ENCODE peak calls at places on chromosome 9, in seven cellular contexts. One of them, this sample, is unnamed.

GRCh38 chr9:36218411-36218901 is 27.7 kb downstream of the CLTA start:
- DNase-seq in GM20000: no peak
- DNase-seq in heart right ventricle: no peak
- DNase-seq in lower leg skin: no peak
- DNase-seq in RWPE1: no peak
- DNase-seq in astrocyte of the cerebellum: no peak
- DNase-seq in GM13976: no peak
- DNase-seq in this sample: no peak

GRCh38 chr9:82558855-82559615 is 503.9 kb downstream of the RASEF start:
- DNase-seq in GM20000: no peak
- DNase-seq in heart right ventricle: no peak
- DNase-seq in lower leg skin: no peak
- DNase-seq in RWPE1: no peak
- DNase-seq in astrocyte of the cerebellum: no peak
- DNase-seq in GM13976: no peak
- DNase-seq in this sample: no peak

GRCh38 chr9:96491079-96491879 is 41.3 kb downstream of the HABP4 start:
- DNase-seq in GM20000: no peak
- DNase-seq in heart right ventricle: no peak
- DNase-seq in lower leg skin: no peak
- DNase-seq in RWPE1: no peak
- DNase-seq in astrocyte of the cerebellum: no peak
- DNase-seq in GM13976: no peak
- DNase-seq in this sample: no peak

GRCh38 chr9:113817171-113817570 is 58.9 kb upstream of the ZNF618 start:
- DNase-seq in GM20000: no peak
- DNase-seq in heart right ventricle: no peak
- DNase-seq in lower leg skin: no peak
- DNase-seq in RWPE1: no peak
- DNase-seq in astrocyte of the cerebellum: no peak
- DNase-seq in GM13976: no peak
- DNase-seq in this sample: no peak

GRCh38 chr9:133141833-133142594 is 21.0 kb upstream of the RALGDS start:
- DNase-seq in GM20000: peak
- DNase-seq in heart right ventricle: peak
- DNase-seq in lower leg skin: no peak
- DNase-seq in RWPE1: no peak
- DNase-seq in astrocyte of the cerebellum: no peak
- DNase-seq in GM13976: peak
- DNase-seq in this sample: peak

GRCh38 chr9:132575005-132575609 is 7.3 kb upstream of the BARHL1 start:
- DNase-seq in GM20000: peak
- DNase-seq in heart right ventricle: peak
- DNase-seq in lower leg skin: peak
- DNase-seq in RWPE1: peak
- DNase-seq in astrocyte of the cerebellum: peak
- DNase-seq in GM13976: peak
- DNase-seq in this sample: peak

GRCh38 chr9:19102181-19102630 is 498 bp downstream of the HAUS6 start:
- DNase-seq in GM20000: peak
- DNase-seq in heart right ventricle: no peak
- DNase-seq in lower leg skin: peak
- DNase-seq in RWPE1: peak
- DNase-seq in astrocyte of the cerebellum: no peak
- DNase-seq in GM13976: peak
- DNase-seq in this sample: peak

GRCh38 chr9:82124090-82124489 is 135.5 kb downstream of the SPATA31D1 start:
- DNase-seq in GM20000: no peak
- DNase-seq in heart right ventricle: no peak
- DNase-seq in lower leg skin: no peak
- DNase-seq in RWPE1: peak
- DNase-seq in astrocyte of the cerebellum: peak
- DNase-seq in GM13976: no peak
- DNase-seq in this sample: no peak

GRCh38 chr9:37127018-37127417 is 6.6 kb downstream of the ZCCHC7 start:
- DNase-seq in GM20000: no peak
- DNase-seq in heart right ventricle: no peak
- DNase-seq in lower leg skin: no peak
- DNase-seq in RWPE1: no peak
- DNase-seq in astrocyte of the cerebellum: no peak
- DNase-seq in GM13976: no peak
- DNase-seq in this sample: no peak

GRCh38 chr9:135147473-135147805 is 60.0 kb downstream of the OLFM1 start:
- DNase-seq in GM20000: no peak
- DNase-seq in heart right ventricle: no peak
- DNase-seq in lower leg skin: no peak
- DNase-seq in RWPE1: no peak
- DNase-seq in astrocyte of the cerebellum: no peak
- DNase-seq in GM13976: no peak
- DNase-seq in this sample: no peak

GRCh38 chr9:131098391-131099087 is 2.2 kb downstream of the AIF1L start:
- DNase-seq in GM20000: no peak
- DNase-seq in heart right ventricle: peak
- DNase-seq in lower leg skin: no peak
- DNase-seq in RWPE1: no peak
- DNase-seq in astrocyte of the cerebellum: no peak
- DNase-seq in GM13976: no peak
- DNase-seq in this sample: no peak

GRCh38 chr9:135670721-135671590 is 7.8 kb downstream of the LCN9 start:
- DNase-seq in GM20000: no peak
- DNase-seq in heart right ventricle: no peak
- DNase-seq in lower leg skin: no peak
- DNase-seq in RWPE1: no peak
- DNase-seq in astrocyte of the cerebellum: no peak
- DNase-seq in GM13976: no peak
- DNase-seq in this sample: peak

GRCh38 chr9:14030350-14030823 is 283.6 kb downstream of the NFIB start:
- DNase-seq in GM20000: no peak
- DNase-seq in heart right ventricle: no peak
- DNase-seq in lower leg skin: peak
- DNase-seq in RWPE1: peak
- DNase-seq in astrocyte of the cerebellum: peak
- DNase-seq in GM13976: no peak
- DNase-seq in this sample: no peak

GRCh38 chr9:4887556-4887955 is 94.8 kb downstream of the RCL1 start:
- DNase-seq in GM20000: no peak
- DNase-seq in heart right ventricle: peak
- DNase-seq in lower leg skin: peak
- DNase-seq in RWPE1: peak
- DNase-seq in astrocyte of the cerebellum: peak
- DNase-seq in GM13976: no peak
- DNase-seq in this sample: no peak

GRCh38 chr9:37967272-37967581 is 63.3 kb upstream of the SLC25A51 start:
- DNase-seq in GM20000: no peak
- DNase-seq in heart right ventricle: no peak
- DNase-seq in lower leg skin: no peak
- DNase-seq in RWPE1: peak
- DNase-seq in astrocyte of the cerebellum: no peak
- DNase-seq in GM13976: no peak
- DNase-seq in this sample: no peak

GRCh38 chr9:13873212-13873611 is 440.7 kb downstream of the NFIB start:
- DNase-seq in GM20000: no peak
- DNase-seq in heart right ventricle: no peak
- DNase-seq in lower leg skin: no peak
- DNase-seq in RWPE1: no peak
- DNase-seq in astrocyte of the cerebellum: no peak
- DNase-seq in GM13976: no peak
- DNase-seq in this sample: no peak

GRCh38 chr9:92964981-92965758 is 17.8 kb downstream of the FGD3 start:
- DNase-seq in GM20000: peak
- DNase-seq in heart right ventricle: peak
- DNase-seq in lower leg skin: no peak
- DNase-seq in RWPE1: no peak
- DNase-seq in astrocyte of the cerebellum: no peak
- DNase-seq in GM13976: peak
- DNase-seq in this sample: peak

GRCh38 chr9:136142859-136143214 is 24.2 kb upstream of the TMEM250 start:
- DNase-seq in GM20000: no peak
- DNase-seq in heart right ventricle: no peak
- DNase-seq in lower leg skin: no peak
- DNase-seq in RWPE1: no peak
- DNase-seq in astrocyte of the cerebellum: no peak
- DNase-seq in GM13976: no peak
- DNase-seq in this sample: no peak

GRCh38 chr9:242461-243080 is 27.9 kb downstream of the DOCK8 start:
- DNase-seq in GM20000: no peak
- DNase-seq in heart right ventricle: no peak
- DNase-seq in lower leg skin: no peak
- DNase-seq in RWPE1: no peak
- DNase-seq in astrocyte of the cerebellum: no peak
- DNase-seq in GM13976: no peak
- DNase-seq in this sample: no peak

GRCh38 chr9:107738789-107739188 is 249.2 kb upstream of the KLF4 start:
- DNase-seq in GM20000: no peak
- DNase-seq in heart right ventricle: no peak
- DNase-seq in lower leg skin: peak
- DNase-seq in RWPE1: no peak
- DNase-seq in astrocyte of the cerebellum: no peak
- DNase-seq in GM13976: no peak
- DNase-seq in this sample: no peak

GRCh38 chr9:95023217-95024003 is 294.1 kb downstream of the FANCC start:
- DNase-seq in GM20000: no peak
- DNase-seq in heart right ventricle: peak
- DNase-seq in lower leg skin: no peak
- DNase-seq in RWPE1: peak
- DNase-seq in astrocyte of the cerebellum: peak
- DNase-seq in GM13976: no peak
- DNase-seq in this sample: no peak

GRCh38 chr9:121640076-121640475 is 11.4 kb upstream of the DAB2IP start:
- DNase-seq in GM20000: peak
- DNase-seq in heart right ventricle: peak
- DNase-seq in lower leg skin: no peak
- DNase-seq in RWPE1: no peak
- DNase-seq in astrocyte of the cerebellum: no peak
- DNase-seq in GM13976: peak
- DNase-seq in this sample: no peak

GRCh38 chr9:89602978-89603628 is 1.7 kb upstream of the GADD45G start:
- DNase-seq in GM20000: peak
- DNase-seq in heart right ventricle: peak
- DNase-seq in lower leg skin: peak
- DNase-seq in RWPE1: peak
- DNase-seq in astrocyte of the cerebellum: peak
- DNase-seq in GM13976: peak
- DNase-seq in this sample: peak

GRCh38 chr9:86648156-86648827 is 294.1 kb upstream of the TUT7 start:
- DNase-seq in GM20000: no peak
- DNase-seq in heart right ventricle: no peak
- DNase-seq in lower leg skin: no peak
- DNase-seq in RWPE1: no peak
- DNase-seq in astrocyte of the cerebellum: no peak
- DNase-seq in GM13976: no peak
- DNase-seq in this sample: no peak

GRCh38 chr9:76562511-76562911 is 103.5 kb downstream of the GCNT1 start:
- DNase-seq in GM20000: peak
- DNase-seq in heart right ventricle: no peak
- DNase-seq in lower leg skin: no peak
- DNase-seq in RWPE1: peak
- DNase-seq in astrocyte of the cerebellum: no peak
- DNase-seq in GM13976: peak
- DNase-seq in this sample: no peak

DNA sequence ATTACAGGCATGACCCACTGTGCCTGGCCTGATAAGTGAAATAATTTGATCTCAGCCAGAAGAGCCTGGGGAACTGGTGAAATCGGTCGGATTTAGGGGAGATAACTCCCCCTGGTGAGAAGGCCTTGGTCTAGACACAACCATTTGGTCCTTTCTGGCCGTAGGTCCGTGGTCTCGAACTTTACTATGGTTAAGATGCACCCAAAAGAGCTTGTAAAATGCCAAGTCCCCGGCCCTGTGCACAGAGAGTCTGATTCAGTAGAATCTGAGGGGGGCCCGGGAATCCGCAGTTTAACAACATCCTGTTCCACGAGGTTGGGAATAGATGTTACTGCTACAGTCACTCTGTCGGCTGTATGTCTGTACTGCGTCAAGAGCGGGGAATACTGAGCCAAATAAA is 140.7 kb downstream of the C9orf50 start:
- DNase-seq in GM20000: no peak
- DNase-seq in heart right ventricle: no peak
- DNase-seq in lower leg skin: no peak
- DNase-seq in RWPE1: no peak
- DNase-seq in astrocyte of the cerebellum: no peak
- DNase-seq in GM13976: no peak
- DNase-seq in this sample: no peak
- TF ChIP-seq CTCF in GM20000: no peak
- TF ChIP-seq CTCF in heart right ventricle: no peak
- TF ChIP-seq CTCF in lower leg skin: no peak
- TF ChIP-seq CTCF in RWPE1: no peak
- TF ChIP-seq CTCF in astrocyte of the cerebellum: peak
- TF ChIP-seq CTCF in GM13976: no peak
- TF ChIP-seq CTCF in this sample: no peak

GRCh38 chr9:78109075-78109474 is 77.5 kb upstream of the GNAQ start:
- DNase-seq in GM20000: no peak
- DNase-seq in heart right ventricle: no peak
- DNase-seq in lower leg skin: no peak
- DNase-seq in RWPE1: no peak
- DNase-seq in astrocyte of the cerebellum: no peak
- DNase-seq in GM13976: no peak
- DNase-seq in this sample: no peak

GRCh38 chr9:78114581-78114980 is 83.0 kb upstream of the GNAQ start:
- DNase-seq in GM20000: no peak
- DNase-seq in heart right ventricle: no peak
- DNase-seq in lower leg skin: no peak
- DNase-seq in RWPE1: no peak
- DNase-seq in astrocyte of the cerebellum: no peak
- DNase-seq in GM13976: no peak
- DNase-seq in this sample: no peak

GRCh38 chr9:78118742-78119473 is 87.3 kb upstream of the GNAQ start:
- DNase-seq in GM20000: peak
- DNase-seq in heart right ventricle: no peak
- DNase-seq in lower leg skin: no peak
- DNase-seq in RWPE1: peak
- DNase-seq in astrocyte of the cerebellum: no peak
- DNase-seq in GM13976: peak
- DNase-seq in this sample: no peak

GRCh38 chr9:78112004-78112403 is 80.4 kb upstream of the GNAQ start:
- DNase-seq in GM20000: no peak
- DNase-seq in heart right ventricle: no peak
- DNase-seq in lower leg skin: no peak
- DNase-seq in RWPE1: no peak
- DNase-seq in astrocyte of the cerebellum: no peak
- DNase-seq in GM13976: no peak
- DNase-seq in this sample: no peak

GRCh38 chr9:78115073-78115472 is 83.5 kb upstream of the GNAQ start:
- DNase-seq in GM20000: peak
- DNase-seq in heart right ventricle: no peak
- DNase-seq in lower leg skin: no peak
- DNase-seq in RWPE1: no peak
- DNase-seq in astrocyte of the cerebellum: no peak
- DNase-seq in GM13976: no peak
- DNase-seq in this sample: no peak
- TF ChIP-seq CTCF in GM20000: peak
- TF ChIP-seq CTCF in heart right ventricle: no peak
- TF ChIP-seq CTCF in lower leg skin: no peak
- TF ChIP-seq CTCF in RWPE1: no peak
- TF ChIP-seq CTCF in astrocyte of the cerebellum: peak
- TF ChIP-seq CTCF in GM13976: peak
- TF ChIP-seq CTCF in this sample: peak

GRCh38 chr9:124812401-124813016 is 35.6 kb downstream of the OLFML2A start:
- DNase-seq in GM20000: no peak
- DNase-seq in heart right ventricle: no peak
- DNase-seq in lower leg skin: no peak
- DNase-seq in RWPE1: peak
- DNase-seq in astrocyte of the cerebellum: peak
- DNase-seq in GM13976: no peak
- DNase-seq in this sample: no peak
- TF ChIP-seq CTCF in GM20000: no peak
- TF ChIP-seq CTCF in heart right ventricle: no peak
- TF ChIP-seq CTCF in lower leg skin: no peak
- TF ChIP-seq CTCF in RWPE1: no peak
- TF ChIP-seq CTCF in astrocyte of the cerebellum: no peak
- TF ChIP-seq CTCF in GM13976: no peak
- TF ChIP-seq CTCF in this sample: no peak

GRCh38 chr9:98523231-98523901 is 185.4 kb downstream of the GABBR2 start:
- DNase-seq in GM20000: no peak
- DNase-seq in heart right ventricle: no peak
- DNase-seq in lower leg skin: no peak
- DNase-seq in RWPE1: peak
- DNase-seq in astrocyte of the cerebellum: no peak
- DNase-seq in GM13976: no peak
- DNase-seq in this sample: no peak
- TF ChIP-seq CTCF in GM20000: no peak
- TF ChIP-seq CTCF in heart right ventricle: no peak
- TF ChIP-seq CTCF in lower leg skin: no peak
- TF ChIP-seq CTCF in RWPE1: peak
- TF ChIP-seq CTCF in astrocyte of the cerebellum: peak
- TF ChIP-seq CTCF in GM13976: no peak
- TF ChIP-seq CTCF in this sample: no peak

This sample was measured in spleen.